ENCODE peak calls at places on chromosomes 11 and 22, in nine cellular contexts. Z is fibroblast of the conjunctiva; R is amniotic stem cell; X is ovary; N is chondrocyte; G is thoracic aorta; Q is effector CD4-positive, alpha-beta T cell; S is stimulated activated CD4-positive, alpha-beta T cell treated with anti-CD3 and anti-CD28 coated beads, Interleukin-4, amount 100 ng/mL, for 48 hours; H is LoVo. V is an unnamed sample.

GRCh38 chr11:121460941-121461514 is 8.3 kb upstream of the SORL1-AS1 start:
- DNase-seq in Z (no peak), R (no peak), X (no peak), N (no peak), G (no peak), Q (no peak), S (no peak), H (no peak), V (no peak)

GRCh38 chr11:11335043-11335442 is 18.0 kb downstream of the CSNK2A3 start:
- DNase-seq in Z (no peak), R (no peak), X (no peak), N (no peak), G (no peak), Q (no peak), S (no peak), H (no peak), V (no peak)

GRCh38 chr11:117180661-117181585 is 2.4 kb downstream of the SIDT2 start:
- DNase-seq in Z (peak), R (peak), X (peak), N (peak), G (no peak), Q (peak), S (peak), H (no peak), V (no peak)

GRCh38 chr22:17411213-17411612 is 42.0 kb downstream of the CECR2 start:
- DNase-seq in Z (no peak), R (no peak), X (no peak), N (no peak), G (no peak), Q (no peak), S (no peak), H (no peak), V (no peak)

GRCh38 chr11:47495856-47496217 is 46.9 kb upstream of the RAPSN start:
- DNase-seq in Z (no peak), R (no peak), X (no peak), N (no peak), G (no peak), Q (no peak), S (no peak), H (no peak), V (no peak)

GRCh38 chr11:9577551-9577950 is 4.1 kb downstream of the WEE1 start:
- DNase-seq in Z (no peak), R (no peak), X (no peak), N (no peak), G (no peak), Q (no peak), S (no peak), H (no peak), V (no peak)

GRCh38 chr11:114284021-114284420 is 12.2 kb upstream of the NNMT start:
- DNase-seq in Z (no peak), R (no peak), X (no peak), N (no peak), G (no peak), Q (no peak), S (no peak), H (no peak), V (no peak)

GRCh38 chr11:119797736-119798135 is 68.7 kb upstream of the NECTIN1 start:
- DNase-seq in Z (no peak), R (no peak), X (no peak), N (peak), G (no peak), Q (no peak), S (no peak), H (no peak), V (no peak)

GRCh38 chr11:102611291-102611690 is 13.8 kb downstream of the MMP20 start:
- DNase-seq in Z (no peak), R (no peak), X (no peak), N (no peak), G (no peak), Q (no peak), S (no peak), H (no peak), V (no peak)

GRCh38 chr11:6438979-6439571 is 1.7 kb downstream of the HPX start:
- DNase-seq in Z (peak), R (no peak), X (no peak), N (no peak), G (no peak), Q (no peak), S (peak), H (peak), V (no peak)

GRCh38 chr11:18012314-18012905 is 437 bp downstream of the SERGEF start:
- DNase-seq in Z (no peak), R (no peak), X (peak), N (no peak), G (peak), Q (peak), S (no peak), H (peak), V (no peak)

GRCh38 chr11:13289081-13289480 is 11.5 kb downstream of the BMAL1 start:
- DNase-seq in Z (no peak), R (no peak), X (no peak), N (no peak), G (no peak), Q (no peak), S (no peak), H (no peak), V (no peak)

GRCh38 chr22:35517769-35518530 is 22.7 kb upstream of the RASD2 start:
- DNase-seq in Z (no peak), R (no peak), X (no peak), N (no peak), G (no peak), Q (no peak), S (no peak), H (no peak), V (no peak)

GRCh38 chr11:109043318-109043717 is 378.4 kb downstream of the DDX10 start:
- DNase-seq in Z (no peak), R (no peak), X (no peak), N (no peak), G (no peak), Q (no peak), S (no peak), H (no peak), V (no peak)

GRCh38 chr11:129881570-129882170 is 13.7 kb downstream of the NFRKB start:
- DNase-seq in Z (no peak), R (no peak), X (no peak), N (no peak), G (no peak), Q (no peak), S (no peak), H (no peak), V (no peak)

GRCh38 chr22:46794067-46794466 is 31.6 kb downstream of the TBC1D22A start:
- DNase-seq in Z (no peak), R (no peak), X (no peak), N (no peak), G (no peak), Q (no peak), S (no peak), H (no peak), V (no peak)

GRCh38 chr22:29205598-29206371 is at the start of gene EMID1:
- DNase-seq in Z (no peak), R (no peak), X (peak), N (no peak), G (no peak), Q (no peak), S (peak), H (peak), V (no peak)

GRCh38 chr11:120168960-120169681 is 31.2 kb upstream of the TRIM29 start:
- DNase-seq in Z (no peak), R (no peak), X (peak), N (peak), G (no peak), Q (no peak), S (peak), H (peak), V (no peak)

GRCh38 chr11:65502852-65503603 is 4.2 kb downstream of the MALAT1 start:
- DNase-seq in Z (no peak), R (no peak), X (no peak), N (no peak), G (no peak), Q (no peak), S (no peak), H (peak), V (no peak)

GRCh38 chr22:36863281-36863680 is 2.5 kb downstream of the NCF4 start:
- DNase-seq in Z (no peak), R (no peak), X (no peak), N (no peak), G (no peak), Q (no peak), S (no peak), H (no peak), V (no peak)

GRCh38 chr11:31940396-31941037 is 129.4 kb upstream of the PAX6 start:
- DNase-seq in Z (no peak), R (no peak), X (no peak), N (no peak), G (no peak), Q (no peak), S (no peak), H (no peak), V (no peak)

GRCh38 chr11:115678942-115679341 is 174.7 kb upstream of the CADM1 start:
- DNase-seq in Z (no peak), R (no peak), X (no peak), N (no peak), G (no peak), Q (no peak), S (no peak), H (no peak), V (no peak)

GRCh38 chr22:19941365-19942070 is at the start of the genes COMT and TXNRD2:
- DNase-seq in Z (no peak), R (no peak), X (peak), N (peak), G (no peak), Q (peak), S (peak), H (peak), V (no peak)

GRCh38 chr11:48005133-48005532 is 24.8 kb downstream of the PTPRJ start:
- DNase-seq in Z (no peak), R (no peak), X (no peak), N (peak), G (no peak), Q (peak), S (no peak), H (no peak), V (no peak)

V was measured in BJ.